ENCODE peak calls at places on chromosome 9, in five cellular contexts. D is heart right ventricle; O is fibroblast of the aortic adventitia; W is CD8-positive, alpha-beta T cell; C is thoracic aorta. A is an unnamed sample.

GRCh38 chr9:100601216-100601615 is 23.3 kb downstream of the CAVIN4 start:
- DNase-seq in C (no peak), O (peak), D (no peak), W (no peak), A (peak)

GRCh38 chr9:92332577-92333287 is 7.0 kb downstream of the CENPP start:
- DNase-seq in O (peak), D (no peak), C (no peak), W (no peak), A (peak)

GRCh38 chr9:15205632-15206243 is 101.3 kb downstream of the TTC39B start:
- DNase-seq in D (no peak), O (no peak), W (no peak), C (no peak), A (peak)

GRCh38 chr9:134062461-134063087 is 5.3 kb downstream of the BRD3 start:
- DNase-seq in C (no peak), W (no peak), D (no peak), O (no peak), A (no peak)

GRCh38 chr9:21520501-21521228 is 38.6 kb upstream of the IFNE start:
- DNase-seq in C (no peak), D (no peak), W (no peak), O (no peak), A (no peak)

GRCh38 chr9:38437193-38437823 is 13.1 kb upstream of the IGFBPL1 start:
- DNase-seq in O (peak), C (no peak), D (no peak), W (no peak), A (no peak)

GRCh38 chr9:85258823-85259370 is 482.9 kb downstream of the AGTPBP1 start:
- DNase-seq in W (no peak), O (peak), D (peak), C (no peak), A (peak)

GRCh38 chr9:18861599-18862546 is 171.1 kb downstream of the SAXO1 start:
- DNase-seq in O (peak), D (peak), W (no peak), C (peak), A (peak)

GRCh38 chr9:133057006-133057405 is 4.8 kb upstream of the CEL start:
- DNase-seq in O (no peak), W (no peak), D (no peak), C (no peak), A (no peak)

GRCh38 chr9:114112778-114113585 is 13.9 kb upstream of the KIF12 start:
- DNase-seq in C (peak), D (peak), O (peak), W (no peak), A (peak)

GRCh38 chr9:126275386-126276001 is 51.1 kb upstream of the MVB12B start:
- DNase-seq in C (no peak), D (no peak), W (no peak), O (peak), A (no peak)

GRCh38 chr9:116142706-116143492 is 10.7 kb upstream of the PAPPA start:
- DNase-seq in W (no peak), D (no peak), C (no peak), O (no peak), A (no peak)

GRCh38 chr9:20409321-20410092 is 212.8 kb downstream of the MLLT3 start:
- DNase-seq in O (no peak), W (no peak), C (no peak), D (no peak), A (no peak)

GRCh38 chr9:20407013-20407412 is 215.3 kb downstream of the MLLT3 start:
- DNase-seq in W (no peak), C (no peak), O (no peak), D (no peak), A (peak)

GRCh38 chr9:20405086-20405485 is 217.2 kb downstream of the MLLT3 start:
- DNase-seq in D (no peak), W (no peak), C (no peak), O (no peak), A (peak)

GRCh38 chr9:20406344-20406743 is 216.0 kb downstream of the MLLT3 start:
- DNase-seq in W (no peak), D (no peak), O (no peak), C (no peak), A (no peak)

GRCh38 chr9:20408513-20408912 is 213.8 kb downstream of the MLLT3 start:
- DNase-seq in D (no peak), C (no peak), O (no peak), W (no peak), A (no peak)
- H3K4me3 ChIP-seq in D (no peak), C (no peak), O (no peak), W (no peak), A (no peak)

GRCh38 chr9:95552814-95553546 is 36.2 kb upstream of the PTCH1 start:
- DNase-seq in O (no peak), W (no peak), C (no peak), D (peak), A (no peak)
- H3K4me3 ChIP-seq in O (no peak), W (no peak), C (peak), D (peak), A (no peak)

DNA sequence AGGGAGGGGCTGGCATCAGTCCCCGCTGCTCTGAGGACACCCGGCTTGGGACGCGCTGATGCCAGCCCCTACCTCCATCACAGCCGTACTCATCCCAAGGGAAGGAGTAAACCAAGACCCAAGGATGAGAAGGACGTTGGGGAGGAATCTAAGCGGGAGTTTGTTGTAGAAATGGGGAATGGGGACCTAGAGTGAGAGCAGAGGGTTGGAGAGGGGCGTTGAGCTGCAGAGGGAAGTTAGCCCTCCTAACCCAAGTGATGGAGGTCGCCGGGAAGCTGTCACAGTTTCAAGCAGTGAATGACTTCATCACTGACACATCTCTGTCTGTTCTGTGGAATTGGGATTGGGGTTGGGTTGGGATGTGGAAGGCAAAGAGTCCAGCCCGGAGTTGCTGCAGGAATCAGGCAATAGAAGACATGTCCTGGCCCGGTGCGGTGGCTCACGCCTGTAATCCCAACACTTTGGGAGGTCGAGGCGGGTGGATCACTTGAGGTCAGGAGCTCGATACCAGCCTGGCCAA is 759 bp upstream of the SUSD1 start:
- DNase-seq in O (no peak), W (no peak), D (no peak), C (no peak), A (no peak)
- H3K4me3 ChIP-seq in O (no peak), W (no peak), D (peak), C (peak), A (peak)

DNA sequence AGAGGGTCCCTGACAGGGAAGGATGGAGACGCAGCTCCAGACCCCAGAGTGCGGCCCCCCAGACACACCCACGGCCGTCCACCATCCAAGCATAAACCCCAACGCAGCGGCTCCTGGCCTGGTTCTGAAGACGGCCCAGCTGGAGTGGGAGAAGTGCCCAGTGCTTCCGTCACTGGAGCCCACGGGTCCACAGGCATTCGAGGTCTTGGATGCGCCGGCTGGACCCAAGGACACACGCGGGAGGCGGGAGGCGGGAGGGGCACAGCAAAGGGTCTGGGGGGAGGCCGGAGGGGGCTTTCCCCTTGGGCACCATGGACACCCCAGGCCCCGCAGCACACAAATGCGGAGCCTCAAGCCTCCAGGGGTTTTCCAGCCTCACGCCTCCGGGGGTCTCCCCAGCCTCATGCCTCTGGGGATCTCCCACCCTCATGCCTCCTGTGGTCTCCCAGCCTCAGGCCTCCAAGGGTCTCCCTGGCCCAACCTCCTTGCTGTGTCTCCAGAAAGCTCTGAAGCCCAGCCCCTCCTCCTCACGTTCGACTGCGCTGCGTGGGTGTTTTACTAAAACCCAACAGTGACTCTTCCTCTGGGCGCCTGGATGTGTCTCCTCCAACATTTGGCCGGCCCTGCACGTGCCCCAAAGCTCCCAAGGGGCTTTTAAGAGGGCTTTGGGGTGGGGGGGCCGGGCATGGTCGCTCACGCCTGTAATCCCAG is 15.2 kb downstream of the EXD3 start:
- DNase-seq in W (no peak), D (peak), O (peak), C (no peak), A (peak)
- H3K4me3 ChIP-seq in W (no peak), D (peak), O (no peak), C (peak), A (no peak)

GRCh38 chr9:137111788-137112563 is 2.6 kb downstream of the DPP7 start:
- DNase-seq in D (no peak), C (no peak), W (no peak), O (no peak), A (no peak)
- H3K4me3 ChIP-seq in D (no peak), C (no peak), W (no peak), O (no peak), A (no peak)

GRCh38 chr9:123320814-123321213 is 35.2 kb upstream of the CRB2 start:
- DNase-seq in C (no peak), O (no peak), D (no peak), W (no peak), A (no peak)

GRCh38 chr9:123321874-123322770 is 33.9 kb upstream of the CRB2 start:
- DNase-seq in W (no peak), C (no peak), O (no peak), D (no peak), A (no peak)

GRCh38 chr9:123318961-123319421 is 37.0 kb upstream of the CRB2 start:
- DNase-seq in O (peak), D (peak), W (no peak), C (no peak), A (no peak)

GRCh38 chr9:123318192-123318591 is 37.8 kb upstream of the CRB2 start:
- DNase-seq in W (no peak), O (no peak), D (no peak), C (no peak), A (no peak)

GRCh38 chr9:123319541-123320339 is 36.3 kb upstream of the CRB2 start:
- DNase-seq in O (no peak), D (no peak), W (no peak), C (no peak), A (no peak)
- H3K4me3 ChIP-seq in O (no peak), D (no peak), W (no peak), C (no peak), A (no peak)

GRCh38 chr9:33161011-33161588 is 6.0 kb downstream of the B4GALT1 start:
- DNase-seq in W (no peak), D (peak), O (peak), C (no peak), A (peak)
- H3K4me3 ChIP-seq in W (no peak), D (peak), O (peak), C (peak), A (no peak)

GRCh38 chr9:130693101-130693425 is 517 bp upstream of the EXOSC2 start:
- DNase-seq in O (no peak), C (no peak), D (no peak), W (no peak), A (no peak)
- H3K4me3 ChIP-seq in O (peak), C (peak), D (peak), W (peak), A (peak)

DNA sequence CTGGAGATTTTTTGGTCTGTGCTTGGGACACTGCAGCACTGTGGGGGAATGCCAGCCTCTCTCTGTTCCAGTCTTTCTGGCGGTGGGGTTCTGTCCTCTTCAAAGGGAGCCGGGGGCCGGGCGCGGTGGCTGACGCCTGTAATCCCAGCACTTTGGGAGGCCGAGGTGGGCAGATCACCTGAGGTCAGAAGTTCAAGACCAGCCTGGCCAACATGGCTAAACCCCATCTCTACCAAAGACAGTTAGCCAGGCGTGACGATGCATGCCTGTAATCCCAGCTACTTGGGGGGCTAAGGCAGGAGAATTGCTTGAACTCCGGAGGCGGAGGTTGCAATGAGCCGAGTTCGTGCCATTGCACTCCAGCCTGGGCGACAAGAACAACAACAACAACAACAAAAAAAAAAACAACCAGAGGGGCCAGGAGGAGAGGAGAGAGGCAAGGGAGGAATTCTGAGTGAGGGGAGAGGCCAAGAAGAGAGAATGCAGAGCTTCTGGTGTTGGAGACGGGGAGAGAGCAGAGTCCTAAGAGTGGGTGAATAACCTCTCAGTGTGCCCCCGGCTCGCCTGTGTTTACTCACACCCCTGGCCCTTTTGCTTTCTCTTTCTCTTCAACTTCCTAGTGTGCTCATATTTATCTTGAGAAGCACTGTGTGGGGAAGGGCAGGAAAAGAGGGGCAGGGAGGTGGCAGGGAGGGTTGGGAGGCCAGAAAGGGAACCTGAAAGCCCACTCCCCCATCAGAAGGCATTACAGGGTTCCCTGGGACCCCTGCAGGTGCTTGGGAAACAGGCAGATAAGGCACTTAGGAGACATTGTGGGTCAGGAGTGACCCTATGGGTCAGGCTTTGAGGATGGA is 3.2 kb upstream of the SET start:
- DNase-seq in D (no peak), C (no peak), W (peak), O (no peak), A (no peak)
- H3K4me3 ChIP-seq in D (peak), C (peak), W (peak), O (no peak), A (no peak)